ENCODE peak calls at places on chromosome 3, in five cellular contexts. E, U, H, B and N are unnamed samples.

GRCh38 chr3:130517541-130517940 is 564 bp downstream of the COL6A6 start:
- DNase-seq in E (no peak), U (no peak), H (no peak), B (no peak), N (no peak)

GRCh38 chr3:187841552-187841951 is 96.3 kb upstream of the BCL6 start:
- DNase-seq in E (no peak), U (no peak), H (no peak), B (no peak), N (peak; percentile 62)

GRCh38 chr3:120160050-120160449 is 65.8 kb upstream of the GSK3B start:
- DNase-seq in E (no peak), U (peak; percentile 100), H (no peak), B (peak; percentile 95), N (peak; percentile 99)

GRCh38 chr3:159620873-159621272 is 367.8 kb upstream of the IL12A start:
- DNase-seq in E (no peak), U (peak; percentile 53), H (peak; percentile 68), B (no peak), N (peak; percentile 80)

GRCh38 chr3:8464668-8465067 is 37.0 kb upstream of the LMCD1 start:
- DNase-seq in E (no peak), U (no peak), H (no peak), B (no peak), N (no peak)

GRCh38 chr3:152574461-152575079 is 260.4 kb upstream of the P2RY1 start:
- DNase-seq in E (peak; percentile 69), U (peak; percentile 75), H (peak; percentile 78), B (peak; percentile 68), N (peak; percentile 81)

GRCh38 chr3:123072564-123072963 is 5.7 kb downstream of the PDIA5 start:
- DNase-seq in E (no peak), U (no peak), H (no peak), B (no peak), N (no peak)

GRCh38 chr3:104610730-104611652 is 755.7 kb upstream of the ALCAM start:
- DNase-seq in E (no peak), U (no peak), H (no peak), B (no peak), N (no peak)

GRCh38 chr3:124260206-124260915 is 268.4 kb upstream of the ROPN1 start:
- DNase-seq in E (no peak), U (peak; percentile 95), H (no peak), B (peak; percentile 40), N (peak; percentile 79)

GRCh38 chr3:52299815-52300611 is 12.4 kb downstream of the GLYCTK start:
- DNase-seq in E (peak; percentile 83), U (no peak), H (peak; percentile 62), B (peak; percentile 76), N (peak; percentile 25)

GRCh38 chr3:46351646-46352045 is 2.3 kb upstream of the CCR2 start:
- DNase-seq in E (no peak), U (no peak), H (no peak), B (no peak), N (no peak)

GRCh38 chr3:47661121-47661752 is 82.6 kb upstream of the CSPG5 start:
- DNase-seq in E (no peak), U (peak; percentile 77), H (peak; percentile 8), B (no peak), N (peak; percentile 63)

GRCh38 chr3:29324180-29324651 is 43.3 kb downstream of the RBMS3 start:
- DNase-seq in E (no peak), U (peak; percentile 43), H (peak; percentile 98), B (no peak), N (no peak)

GRCh38 chr3:4963669-4964589 is 15.3 kb upstream of the BHLHE40 start:
- DNase-seq in E (no peak), U (no peak), H (no peak), B (no peak), N (no peak)

GRCh38 chr3:171327441-171328174 is 132.6 kb downstream of the TNIK start:
- DNase-seq in E (no peak), U (no peak), H (no peak), B (no peak), N (no peak)

GRCh38 chr3:196159952-196160804 is 51.0 kb downstream of the ZDHHC19 start:
- DNase-seq in E (peak; percentile 79), U (peak; percentile 85), H (peak; percentile 34), B (no peak), N (peak; percentile 48)

GRCh38 chr3:16151109-16151508 is 23.4 kb upstream of the GALNT15 start:
- DNase-seq in E (no peak), U (peak; percentile 89), H (peak; percentile 36), B (no peak), N (peak; percentile 67)

GRCh38 chr3:175410251-175410650 is 551.1 kb downstream of the NAALADL2 start:
- DNase-seq in E (no peak), U (peak; percentile 66), H (no peak), B (no peak), N (peak; percentile 75)

GRCh38 chr3:142691527-142691926 is 32.3 kb upstream of the TRPC1 start:
- DNase-seq in E (no peak), U (no peak), H (no peak), B (no peak), N (no peak)

GRCh38 chr3:24355806-24356205 is 138.8 kb downstream of the THRB start:
- DNase-seq in E (no peak), U (no peak), H (peak; percentile 11), B (no peak), N (no peak)

GRCh38 chr3:32106929-32107362 is 526 bp downstream of the GPD1L start:
- DNase-seq in E (peak; percentile 61), U (no peak), H (no peak), B (no peak), N (no peak)

GRCh38 chr3:181278468-181279238 is 289.1 kb upstream of the DNAJC19 start:
- DNase-seq in E (no peak), U (no peak), H (peak; percentile 6), B (no peak), N (peak; percentile 1)

GRCh38 chr3:46990573-46991374 is 11.3 kb downstream of the NBEAL2 start:
- DNase-seq in E (no peak), U (no peak), H (no peak), B (no peak), N (no peak)

GRCh38 chr3:171838218-171838720 is 4.9 kb upstream of the TMEM212 start:
- DNase-seq in E (peak; percentile 60), U (peak; percentile 83), H (peak; percentile 94), B (peak; percentile 16), N (peak; percentile 90)

GRCh38 chr3:38590521-38590920 is 59.0 kb downstream of the SCN5A start:
- DNase-seq in E (peak; percentile 17), U (no peak), H (no peak), B (no peak), N (no peak)

GRCh38 chr3:129796146-129796545 is 97.4 kb downstream of the TMCC1 start:
- DNase-seq in E (no peak), U (no peak), H (no peak), B (no peak), N (no peak)

GRCh38 chr3:65843732-65844131 is 195.0 kb downstream of the MAGI1 start:
- DNase-seq in E (no peak), U (no peak), H (no peak), B (no peak), N (no peak)

GRCh38 chr3:9102240-9102841 is 139.1 kb upstream of the RAD18 start:
- DNase-seq in E (peak; percentile 88), U (no peak), H (no peak), B (peak; percentile 66), N (no peak)

GRCh38 chr3:187744169-187745151 is 808 bp downstream of the BCL6 start:
- DNase-seq in E (peak; percentile 76), U (peak; percentile 48), H (peak; percentile 65), B (peak; percentile 72), N (peak; percentile 71)

GRCh38 chr3:45056608-45057301 is 30.7 kb downstream of the CLEC3B start:
- DNase-seq in E (peak; percentile 90), U (peak; percentile 28), H (no peak), B (peak; percentile 93), N (peak; percentile 44)

DNA sequence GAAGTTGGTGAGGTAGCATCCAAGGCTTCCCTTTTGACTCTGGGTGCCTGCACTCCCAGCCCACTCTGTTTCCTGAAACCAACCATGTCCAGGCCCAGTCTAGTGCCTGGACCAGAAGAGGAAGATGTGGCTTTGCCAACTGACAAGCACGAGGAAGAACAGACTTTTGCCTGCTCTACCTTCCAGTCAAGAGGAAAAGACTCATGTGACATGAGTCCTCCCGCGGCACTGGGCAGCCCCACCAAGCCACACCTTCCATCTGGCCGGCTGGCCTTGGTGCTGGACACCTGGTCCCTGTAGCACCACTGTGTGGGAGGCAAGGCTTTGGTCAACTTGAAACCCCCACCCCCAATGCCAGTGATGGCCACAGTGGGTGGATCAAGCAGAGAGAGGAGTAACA is 12.6 kb downstream of the CHDH start:
- DNase-seq in E (peak; percentile 31), U (no peak), H (no peak), B (no peak), N (no peak)
- H3K4me1 ChIP-seq in E (no peaks in the 10 kb centered on the region), U (no peaks in the 10 kb centered on the region), H (no peaks in the 10 kb centered on the region), B (no peaks in the 10 kb centered on the region), N (no peaks in the 10 kb centered on the region)

GRCh38 chr3:112654492-112654891 is 13.5 kb upstream of the CCDC80 start:
- DNase-seq in E (no peak), U (no peak), H (no peak), B (no peak), N (no peak)
- H3K9ac ChIP-seq in E (no peak overlapping the region), U (no peak overlapping the region), H (no peak overlapping the region), B (no peak overlapping the region), N (peak overlapping the region; percentile 86)

GRCh38 chr3:184659797-184660301 is 52.0 kb downstream of the MAGEF1 start:
- DNase-seq in E (peak; percentile 81), U (no peak), H (no peak), B (peak; percentile 79), N (no peak)
- H3K4me1 ChIP-seq in E (peaks cover 23% of the 10 kb centered on the region), U (no peaks in the 10 kb centered on the region), H (no peaks in the 10 kb centered on the region), B (peaks cover 14% of the 10 kb centered on the region), N (peaks cover 13% of the 10 kb centered on the region)

GRCh38 chr3:141334627-141335250 is 33.6 kb upstream of the ZBTB38 start:
- DNase-seq in E (peak; percentile 85), U (no peak), H (no peak), B (peak; percentile 89), N (no peak)

GRCh38 chr3:141336672-141337522 is 31.4 kb upstream of the ZBTB38 start:
- DNase-seq in E (no peak), U (peak; percentile 68), H (no peak), B (no peak), N (peak; percentile 45)

GRCh38 chr3:141337523-141337854 is 30.8 kb upstream of the ZBTB38 start:
- DNase-seq in E (no peak), U (no peak), H (peak; percentile 64), B (no peak), N (no peak)

GRCh38 chr3:141333796-141334626 is 34.3 kb upstream of the ZBTB38 start:
- DNase-seq in E (no peak), U (peak; percentile 42), H (no peak), B (no peak), N (no peak)

GRCh38 chr3:141335531-141336042 is 32.7 kb upstream of the ZBTB38 start:
- DNase-seq in E (peak; percentile 59), U (peak; percentile 37), H (no peak), B (no peak), N (no peak)
- H3K9ac ChIP-seq in E (no peak overlapping the region), U (no peak overlapping the region), H (no peak overlapping the region), B (peak overlapping the region; percentile 44), N (no peak overlapping the region)